ENCODE peak calls at places on chromosome 7, in ten cellular contexts. One of them, this sample, is unnamed.
A peak's percentile ranks its signal among the peaks of the same experiment; 100 is the strongest.

GRCh38 chr7:39073432-39073831 is 95.7 kb downstream of the POU6F2 start:
- DNase-seq in suprapubic skin: no peak
- DNase-seq in pancreas: no peak
- DNase-seq in mammary epithelial cell: no peak
- DNase-seq in BE2C: no peak
- DNase-seq in endodermal cell: peak; percentile 69
- DNase-seq in thoracic aorta: no peak
- DNase-seq in Panc1: no peak
- DNase-seq in adrenal gland: no peak
- DNase-seq in ovary: no peak
- DNase-seq in this sample: peak; percentile 27

GRCh38 chr7:30171753-30172447 is 37.1 kb downstream of the MTURN start:
- DNase-seq in BE2C: no peak
- DNase-seq in pancreas: no peak
- DNase-seq in endodermal cell: no peak
- DNase-seq in Panc1: no peak
- DNase-seq in adrenal gland: no peak
- DNase-seq in suprapubic skin: no peak
- DNase-seq in thoracic aorta: no peak
- DNase-seq in mammary epithelial cell: peak; percentile 81
- DNase-seq in ovary: no peak
- DNase-seq in this sample: no peak

GRCh38 chr7:23003505-23004246 is 10.3 kb downstream of the HYCC1 start:
- DNase-seq in Panc1: no peak
- DNase-seq in pancreas: no peak
- DNase-seq in ovary: no peak
- DNase-seq in thoracic aorta: no peak
- DNase-seq in endodermal cell: no peak
- DNase-seq in adrenal gland: no peak
- DNase-seq in BE2C: no peak
- DNase-seq in suprapubic skin: no peak
- DNase-seq in mammary epithelial cell: no peak
- DNase-seq in this sample: no peak

GRCh38 chr7:141701489-141702046 is 398 bp downstream of the DENND11 start:
- DNase-seq in BE2C: peak; percentile 64
- DNase-seq in endodermal cell: peak; percentile 81
- DNase-seq in adrenal gland: peak; percentile 50
- DNase-seq in Panc1: no peak
- DNase-seq in thoracic aorta: no peak
- DNase-seq in mammary epithelial cell: no peak
- DNase-seq in pancreas: peak; percentile 49
- DNase-seq in ovary: peak; percentile 45
- DNase-seq in suprapubic skin: no peak
- DNase-seq in this sample: peak; percentile 42

GRCh38 chr7:47587389-47587788 is 5.5 kb upstream of the TNS3 start:
- DNase-seq in mammary epithelial cell: no peak
- DNase-seq in pancreas: peak; percentile 68
- DNase-seq in adrenal gland: peak; percentile 31
- DNase-seq in suprapubic skin: peak; percentile 70
- DNase-seq in endodermal cell: no peak
- DNase-seq in BE2C: no peak
- DNase-seq in Panc1: no peak
- DNase-seq in ovary: no peak
- DNase-seq in thoracic aorta: no peak
- DNase-seq in this sample: no peak

GRCh38 chr7:122262246-122262645 is 42.3 kb downstream of the FEZF1 start:
- DNase-seq in mammary epithelial cell: no peak
- DNase-seq in suprapubic skin: no peak
- DNase-seq in adrenal gland: no peak
- DNase-seq in BE2C: no peak
- DNase-seq in Panc1: no peak
- DNase-seq in pancreas: no peak
- DNase-seq in ovary: no peak
- DNase-seq in thoracic aorta: no peak
- DNase-seq in endodermal cell: no peak
- DNase-seq in this sample: no peak

GRCh38 chr7:33614357-33615132 is 290.8 kb upstream of the BMPER start:
- DNase-seq in endodermal cell: no peak
- DNase-seq in suprapubic skin: no peak
- DNase-seq in BE2C: no peak
- DNase-seq in pancreas: no peak
- DNase-seq in Panc1: no peak
- DNase-seq in mammary epithelial cell: no peak
- DNase-seq in adrenal gland: no peak
- DNase-seq in ovary: no peak
- DNase-seq in thoracic aorta: no peak
- DNase-seq in this sample: no peak

GRCh38 chr7:11343818-11344413 is 370.2 kb downstream of the PHF14 start:
- DNase-seq in ovary: no peak
- DNase-seq in Panc1: peak; percentile 46
- DNase-seq in mammary epithelial cell: peak; percentile 28
- DNase-seq in pancreas: no peak
- DNase-seq in endodermal cell: no peak
- DNase-seq in adrenal gland: no peak
- DNase-seq in thoracic aorta: no peak
- DNase-seq in BE2C: no peak
- DNase-seq in suprapubic skin: no peak
- DNase-seq in this sample: no peak

DNA sequence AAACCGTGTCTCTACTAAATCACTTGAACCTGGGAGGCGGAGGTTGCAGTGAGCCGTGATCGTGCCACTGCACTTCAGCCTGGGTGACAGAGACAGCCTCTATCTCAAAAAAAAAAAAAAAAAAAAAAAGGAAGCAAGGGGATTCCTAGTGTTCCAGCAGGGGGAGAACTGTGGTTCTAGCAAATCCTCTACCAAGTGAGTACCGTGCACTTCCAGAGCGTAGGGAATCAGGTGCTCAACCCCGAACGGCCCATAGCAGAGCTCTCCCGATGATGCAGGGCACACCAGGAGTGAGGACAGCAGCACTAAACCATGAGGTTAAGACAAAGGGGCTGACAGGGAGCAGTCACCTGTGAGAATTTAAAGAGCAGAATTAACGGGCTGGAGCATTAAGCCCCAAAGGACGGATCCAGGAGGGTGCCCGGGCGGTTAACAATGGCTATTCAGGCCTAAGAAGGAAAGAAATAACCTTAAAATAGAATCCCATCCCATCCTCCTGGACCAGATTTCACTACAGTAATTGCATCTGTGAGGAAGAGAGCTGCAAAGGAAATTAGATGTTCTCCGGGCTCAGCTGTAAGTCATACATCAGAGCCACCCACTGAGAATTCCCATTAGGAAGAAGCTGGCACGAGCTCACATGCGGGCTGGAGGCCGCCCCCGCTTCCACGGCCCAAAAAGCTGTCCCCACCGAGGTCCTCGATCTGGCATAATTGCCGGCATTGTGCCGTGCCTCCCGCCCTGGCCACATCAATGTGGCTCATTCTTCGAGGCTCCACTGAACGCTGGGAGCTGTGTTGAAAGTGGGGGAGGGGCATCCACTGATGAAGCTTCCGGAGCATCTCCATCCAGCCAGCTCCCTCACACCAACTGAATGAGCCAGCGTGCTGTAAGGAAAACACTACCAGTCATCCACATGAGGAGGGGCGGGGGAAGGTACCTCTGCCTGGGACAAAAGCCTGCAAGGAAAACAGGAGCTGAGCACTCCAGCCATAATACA is 173.4 kb downstream of the PTPRN2 start:
- DNase-seq in suprapubic skin: peak; percentile 35
- DNase-seq in ovary: no peak
- DNase-seq in BE2C: no peak
- DNase-seq in Panc1: no peak
- DNase-seq in adrenal gland: no peak
- DNase-seq in thoracic aorta: no peak
- DNase-seq in endodermal cell: peak; percentile 49
- DNase-seq in mammary epithelial cell: no peak
- DNase-seq in pancreas: no peak
- DNase-seq in this sample: no peak
- TF ChIP-seq CTCF in suprapubic skin: no peak
- TF ChIP-seq CTCF in ovary: no peak
- TF ChIP-seq CTCF in BE2C: no peak
- TF ChIP-seq CTCF in Panc1: no peak
- TF ChIP-seq CTCF in adrenal gland: no peak
- TF ChIP-seq CTCF in thoracic aorta: no peak
- TF ChIP-seq CTCF in endodermal cell: peak; percentile 55
- TF ChIP-seq CTCF in mammary epithelial cell: no peak
- TF ChIP-seq CTCF in pancreas: no peak
- TF ChIP-seq CTCF in this sample: no peak

DNA sequence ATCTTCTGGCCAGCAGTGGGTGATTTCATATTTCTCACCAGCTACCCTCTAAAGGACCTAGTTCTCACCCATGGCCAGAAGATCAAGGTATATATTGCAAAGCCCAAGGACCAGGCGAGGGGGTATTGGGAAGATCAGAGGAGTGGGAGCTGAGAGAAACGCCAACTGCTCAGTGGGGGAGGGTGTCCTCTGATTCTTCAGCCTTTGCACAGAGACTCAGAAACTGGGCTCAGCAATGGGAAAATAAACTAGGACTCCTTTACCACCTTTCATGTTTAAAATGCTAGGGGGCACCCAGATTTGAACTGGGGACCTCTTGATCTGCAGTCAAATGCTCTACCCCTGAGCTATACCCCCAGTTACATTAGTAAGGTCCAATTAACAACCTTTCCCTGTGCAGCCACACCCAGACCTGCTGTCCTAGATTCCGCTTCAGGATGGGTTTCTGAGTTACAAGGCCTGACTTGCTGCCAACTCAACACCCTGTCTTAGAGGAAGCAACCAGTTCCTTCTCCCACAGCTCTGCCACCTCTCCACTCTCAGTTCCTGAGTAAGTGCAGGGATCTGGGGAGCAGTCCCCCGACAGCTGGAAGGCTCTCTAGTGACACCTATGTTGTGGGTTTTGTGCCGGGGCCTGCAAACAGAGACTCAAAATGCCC is 93.5 kb downstream of the ZNF783 start:
- DNase-seq in ovary: no peak
- DNase-seq in mammary epithelial cell: peak; percentile 85
- DNase-seq in BE2C: no peak
- DNase-seq in endodermal cell: peak; percentile 88
- DNase-seq in adrenal gland: no peak
- DNase-seq in suprapubic skin: no peak
- DNase-seq in pancreas: no peak
- DNase-seq in Panc1: peak; percentile 53
- DNase-seq in thoracic aorta: no peak
- DNase-seq in this sample: no peak
- H3K4me3 ChIP-seq in ovary: no peak overlapping the region
- H3K4me3 ChIP-seq in mammary epithelial cell: no peak overlapping the region
- H3K4me3 ChIP-seq in BE2C: no peak overlapping the region
- H3K4me3 ChIP-seq in endodermal cell: no peak overlapping the region
- H3K4me3 ChIP-seq in adrenal gland: no peak overlapping the region
- H3K4me3 ChIP-seq in suprapubic skin: no peak overlapping the region
- H3K4me3 ChIP-seq in pancreas: no peak overlapping the region
- H3K4me3 ChIP-seq in Panc1: no peak overlapping the region
- H3K4me3 ChIP-seq in thoracic aorta: no peak overlapping the region
- H3K4me3 ChIP-seq in this sample: no peak overlapping the region

GRCh38 chr7:128830231-128831177 is at the start of gene FLNC:
- DNase-seq in mammary epithelial cell: peak; percentile 19
- DNase-seq in thoracic aorta: no peak
- DNase-seq in pancreas: no peak
- DNase-seq in ovary: peak; percentile 73
- DNase-seq in BE2C: peak; percentile 57
- DNase-seq in endodermal cell: peak; percentile 72
- DNase-seq in adrenal gland: peak; percentile 36
- DNase-seq in suprapubic skin: peak; percentile 77
- DNase-seq in Panc1: no peak
- DNase-seq in this sample: peak; percentile 65

GRCh38 chr7:128832880-128833147 is 2.6 kb downstream of the FLNC start:
- DNase-seq in thoracic aorta: no peak
- DNase-seq in Panc1: no peak
- DNase-seq in BE2C: no peak
- DNase-seq in adrenal gland: no peak
- DNase-seq in suprapubic skin: no peak
- DNase-seq in endodermal cell: no peak
- DNase-seq in ovary: no peak
- DNase-seq in pancreas: no peak
- DNase-seq in mammary epithelial cell: no peak
- DNase-seq in this sample: no peak

GRCh38 chr7:128829391-128830166 is 627 bp upstream of the FLNC start:
- DNase-seq in pancreas: no peak
- DNase-seq in BE2C: no peak
- DNase-seq in Panc1: peak; percentile 47
- DNase-seq in ovary: peak; percentile 47
- DNase-seq in endodermal cell: peak; percentile 71
- DNase-seq in thoracic aorta: no peak
- DNase-seq in suprapubic skin: no peak
- DNase-seq in adrenal gland: no peak
- DNase-seq in mammary epithelial cell: no peak
- DNase-seq in this sample: peak; percentile 70

GRCh38 chr7:128831994-128832879 is 2.0 kb downstream of the FLNC start:
- DNase-seq in thoracic aorta: no peak
- DNase-seq in adrenal gland: no peak
- DNase-seq in suprapubic skin: peak; percentile 66
- DNase-seq in mammary epithelial cell: no peak
- DNase-seq in ovary: peak; percentile 45
- DNase-seq in BE2C: peak; percentile 80
- DNase-seq in Panc1: no peak
- DNase-seq in pancreas: no peak
- DNase-seq in endodermal cell: peak; percentile 91
- DNase-seq in this sample: peak; percentile 90

DNA sequence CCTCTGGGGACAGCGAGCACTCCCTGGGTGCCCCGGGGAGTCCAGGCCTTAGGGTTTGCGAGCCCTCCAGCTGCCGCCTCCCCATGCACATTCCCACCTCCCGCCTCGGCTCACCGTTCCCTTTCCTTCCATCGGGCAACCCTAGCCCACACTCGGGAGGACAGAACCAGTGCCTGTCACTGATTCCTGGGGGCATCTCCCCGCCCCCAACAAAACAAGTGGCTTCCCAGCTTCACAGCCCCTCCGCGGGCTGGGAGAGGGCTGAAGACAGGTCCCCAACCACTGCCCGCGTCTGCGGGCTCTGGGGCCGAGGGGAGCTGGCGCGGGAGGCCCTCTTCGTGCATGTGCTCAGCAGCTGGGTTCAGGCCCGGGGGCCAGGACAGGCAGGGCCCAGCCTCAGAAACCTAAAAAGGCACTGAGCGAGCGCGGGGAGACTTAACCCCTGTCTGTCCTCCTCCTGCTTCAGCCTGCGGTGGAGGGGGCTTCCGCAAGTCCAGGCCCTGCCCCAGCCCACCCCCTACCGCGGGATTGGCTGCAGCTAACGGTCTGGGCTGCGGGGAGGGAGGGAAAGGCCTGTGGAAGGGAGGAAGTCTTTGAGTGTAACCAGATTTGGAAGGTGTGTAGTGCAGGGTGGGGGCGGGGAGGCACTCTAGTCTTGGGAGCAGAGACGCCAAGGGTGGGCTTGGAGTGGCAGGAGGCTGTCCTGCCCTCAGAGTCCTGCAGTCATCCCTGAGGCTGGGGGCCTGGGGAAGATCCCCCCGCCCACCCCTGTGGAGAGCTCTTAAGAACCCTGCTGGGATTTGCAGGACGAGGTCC is 1.2 kb downstream of the FLNC start:
- DNase-seq in pancreas: no peak
- DNase-seq in endodermal cell: peak; percentile 89
- DNase-seq in Panc1: no peak
- DNase-seq in ovary: peak; percentile 41
- DNase-seq in suprapubic skin: peak; percentile 70
- DNase-seq in thoracic aorta: no peak
- DNase-seq in BE2C: peak; percentile 90
- DNase-seq in mammary epithelial cell: no peak
- DNase-seq in adrenal gland: no peak
- DNase-seq in this sample: peak; percentile 51
- H3K4me1 ChIP-seq in pancreas: no peaks in the 10 kb centered on the region
- H3K4me1 ChIP-seq in endodermal cell: peaks cover 7% of the 10 kb centered on the region
- H3K4me1 ChIP-seq in Panc1: peaks cover 23% of the 10 kb centered on the region
- H3K4me1 ChIP-seq in ovary: peaks cover 25% of the 10 kb centered on the region
- H3K4me1 ChIP-seq in suprapubic skin: peaks cover 50% of the 10 kb centered on the region
- H3K4me1 ChIP-seq in thoracic aorta: peaks cover 33% of the 10 kb centered on the region
- H3K4me1 ChIP-seq in BE2C: peaks cover 23% of the 10 kb centered on the region
- H3K4me1 ChIP-seq in mammary epithelial cell: peaks cover 9% of the 10 kb centered on the region
- H3K4me1 ChIP-seq in adrenal gland: peaks cover 12% of the 10 kb centered on the region
- H3K4me1 ChIP-seq in this sample: no peaks in the 10 kb centered on the region

GRCh38 chr7:97971990-97972943 is 17.7 kb downstream of the OCM2 start:
- DNase-seq in Panc1: peak; percentile 41
- DNase-seq in mammary epithelial cell: peak; percentile 65
- DNase-seq in endodermal cell: peak; percentile 86
- DNase-seq in thoracic aorta: peak; percentile 40
- DNase-seq in adrenal gland: peak; percentile 86
- DNase-seq in BE2C: peak; percentile 80
- DNase-seq in ovary: peak; percentile 57
- DNase-seq in pancreas: peak; percentile 84
- DNase-seq in suprapubic skin: peak; percentile 86
- DNase-seq in this sample: peak; percentile 74
- TF ChIP-seq CTCF in Panc1: peak; percentile 65
- TF ChIP-seq CTCF in mammary epithelial cell: peak; percentile 7
- TF ChIP-seq CTCF in endodermal cell: peak; percentile 12
- TF ChIP-seq CTCF in thoracic aorta: no peak
- TF ChIP-seq CTCF in adrenal gland: no peak
- TF ChIP-seq CTCF in BE2C: peak; percentile 35
- TF ChIP-seq CTCF in ovary: no peak
- TF ChIP-seq CTCF in pancreas: no peak
- TF ChIP-seq CTCF in suprapubic skin: no peak
- TF ChIP-seq CTCF in this sample: no peak

This sample was measured in tibial artery.